ENCODE peak calls at places on chromosomes 6 and 20, in six cellular contexts. L is effector memory CD8-positive, alpha-beta T cell; J is stimulated activated CD8-positive, alpha-beta memory T cell treated with anti-CD3 and anti-CD28 coated beads, Interleukin-4, amount 100 ng/mL, for 24 hours; Q is fibroblast of mammary gland; I is cardiac fibroblast; T is omental fat pad. K is an unnamed sample.

GRCh38 chr6:26205625-26206574 is 118.7 kb downstream of the HFE start:
- DNase-seq in L (no peak), J (no peak), Q (peak), I (peak), T (no peak), K (peak)

GRCh38 chr20:30168025-30168799 is 1089.3 kb upstream of the DEFB115 start:
- DNase-seq in L (peak), J (no peak), Q (no peak), I (no peak), T (no peak), K (no peak)

GRCh38 chr20:22808628-22809027 is 224.3 kb upstream of the FOXA2 start:
- DNase-seq in L (no peak), J (no peak), Q (no peak), I (no peak), T (no peak), K (no peak)

GRCh38 chr20:59518881-59519706 is 85.2 kb upstream of the PHACTR3 start:
- DNase-seq in L (peak), J (no peak), Q (peak), I (peak), T (no peak), K (peak)

GRCh38 chr20:2476742-2477615 is 6.4 kb upstream of the SNRPB start:
- DNase-seq in L (no peak), J (no peak), Q (no peak), I (no peak), T (no peak), K (no peak)

GRCh38 chr6:170403451-170403850 is 96.9 kb downstream of the FAM120B start:
- DNase-seq in L (no peak), J (no peak), Q (peak), I (peak), T (no peak), K (no peak)

GRCh38 chr20:40251284-40251932 is 437.6 kb downstream of the MAFB start:
- DNase-seq in L (no peak), J (no peak), Q (peak), I (peak), T (no peak), K (peak)

GRCh38 chr6:72246926-72247325 is 360.6 kb downstream of the RIMS1 start:
- DNase-seq in L (no peak), J (no peak), Q (no peak), I (no peak), T (no peak), K (no peak)

GRCh38 chr6:30612213-30612612 is 4.8 kb downstream of the PPP1R10 start:
- DNase-seq in L (no peak), J (no peak), Q (peak), I (peak), T (no peak), K (no peak)

GRCh38 chr20:58470336-58470978 is 44.7 kb downstream of the APCDD1L start:
- DNase-seq in L (no peak), J (no peak), Q (no peak), I (no peak), T (no peak), K (no peak)

GRCh38 chr20:9460518-9460917 is 53.9 kb upstream of the LAMP5 start:
- DNase-seq in L (no peak), J (no peak), Q (peak), I (peak), T (no peak), K (no peak)

GRCh38 chr20:728022-728944 is 40.0 kb downstream of the SLC52A3 start:
- DNase-seq in L (no peak), J (peak), Q (peak), I (peak), T (no peak), K (no peak)

GRCh38 chr6:14016930-14017625 is 92.3 kb downstream of the RNF182 start:
- DNase-seq in L (no peak), J (no peak), Q (peak), I (no peak), T (no peak), K (no peak)

GRCh38 chr6:79544299-79544927 is 7.2 kb upstream of the LCA5 start:
- DNase-seq in L (no peak), J (no peak), Q (peak), I (peak), T (no peak), K (no peak)

GRCh38 chr6:45921703-45922270 is 93.9 kb downstream of the CLIC5 start:
- DNase-seq in L (no peak), J (no peak), Q (peak), I (peak), T (no peak), K (no peak)

GRCh38 chr6:134002821-134003220 is 49.6 kb downstream of the SLC2A12 start:
- DNase-seq in L (no peak), J (no peak), Q (no peak), I (no peak), T (no peak), K (no peak)

GRCh38 chr20:47354710-47355488 is 1.6 kb downstream of the ZMYND8 start:
- DNase-seq in L (no peak), J (no peak), Q (peak), I (no peak), T (no peak), K (no peak)

GRCh38 chr20:5674176-5674660 is 76.0 kb upstream of the SHLD1 start:
- DNase-seq in L (no peak), J (peak), Q (peak), I (no peak), T (no peak), K (no peak)

GRCh38 chr20:62951896-62952372 is 575 bp upstream of the SLC17A9 start:
- DNase-seq in L (no peak), J (no peak), Q (no peak), I (no peak), T (no peak), K (no peak)